ENCODE peak calls at places on chromosomes 7 and 10, in seven cellular contexts. T is LNCaP clone FGC, Y is glutamatergic neuron, L is endothelial cell of umbilical vein, F is GM20000, C is mucosa of descending colon, A is neural progenitor cell. W is an unnamed sample.

GRCh38 chr7:112257073-112257472 is 50.6 kb downstream of the ZNF277 start:
- DNase-seq in T (peak), Y (no peak), L (no peak), F (no peak), C (no peak), A (no peak), W (no peak)

GRCh38 chr7:83271212-83272099 is 108.8 kb upstream of the PCLO start:
- DNase-seq in T (no peak), Y (no peak), L (peak), F (no peak), C (peak), A (peak), W (no peak)

GRCh38 chr10:131077031-131077430 is 234.5 kb downstream of the TCERG1L start:
- DNase-seq in T (no peak), Y (no peak), L (no peak), F (no peak), C (no peak), A (no peak), W (no peak)

GRCh38 chr10:93221171-93221496 is 147.4 kb downstream of the CYP26A1 start:
- DNase-seq in T (no peak), Y (no peak), L (no peak), F (no peak), C (no peak), A (no peak), W (no peak)

GRCh38 chr7:134783294-134784069 is 4.0 kb downstream of the CALD1 start:
- DNase-seq in T (no peak), Y (no peak), L (no peak), F (no peak), C (no peak), A (no peak), W (no peak)

GRCh38 chr10:1573334-1573969 is 163.9 kb downstream of the ADARB2 start:
- DNase-seq in T (no peak), Y (peak), L (no peak), F (no peak), C (no peak), A (no peak), W (no peak)

GRCh38 chr10:112361951-112362770 is 11.8 kb upstream of the ACSL5 start:
- DNase-seq in T (peak), Y (no peak), L (peak), F (no peak), C (peak), A (no peak), W (no peak)

GRCh38 chr10:35876248-35876647 is 234.2 kb upstream of the FZD8 start:
- DNase-seq in T (no peak), Y (no peak), L (no peak), F (no peak), C (no peak), A (no peak), W (no peak)

GRCh38 chr7:155861480-155861868 is 49.2 kb upstream of the SHH start:
- DNase-seq in T (no peak), Y (no peak), L (no peak), F (no peak), C (no peak), A (no peak), W (no peak)

GRCh38 chr7:25918731-25919130 is 233.3 kb upstream of the NFE2L3 start:
- DNase-seq in T (no peak), Y (no peak), L (no peak), F (no peak), C (no peak), A (no peak), W (no peak)

GRCh38 chr7:22093003-22093402 is 147.3 kb upstream of the CDCA7L start:
- DNase-seq in T (no peak), Y (no peak), L (peak), F (no peak), C (no peak), A (no peak), W (no peak)

GRCh38 chr7:149883452-149883861 is 9.7 kb downstream of the ATP6V0E2 start:
- DNase-seq in T (peak), Y (peak), L (peak), F (peak), C (peak), A (peak), W (peak)

GRCh38 chr10:17235136-17235535 is 7.1 kb downstream of the VIM start:
- DNase-seq in T (no peak), Y (no peak), L (peak), F (no peak), C (no peak), A (peak), W (no peak)

GRCh38 chr7:66221442-66221841 is 16.3 kb downstream of the TPST1 start:
- DNase-seq in T (no peak), Y (no peak), L (no peak), F (no peak), C (no peak), A (no peak), W (no peak)

GRCh38 chr10:124388823-124389612 is 29.7 kb downstream of the OAT start:
- DNase-seq in T (peak), Y (peak), L (peak), F (peak), C (peak), A (peak), W (peak)

GRCh38 chr7:92963599-92963998 is 127.2 kb upstream of the CDK6 start:
- DNase-seq in T (no peak), Y (no peak), L (no peak), F (no peak), C (no peak), A (no peak), W (no peak)

GRCh38 chr10:18021725-18022480 is 70.2 kb downstream of the SLC39A12 start:
- DNase-seq in T (peak), Y (no peak), L (no peak), F (no peak), C (no peak), A (no peak), W (no peak)

GRCh38 chr10:47013469-47014169 is 102.4 kb downstream of the PTPN20 start:
- DNase-seq in T (no peak), Y (no peak), L (no peak), F (no peak), C (no peak), A (no peak), W (no peak)

GRCh38 chr10:31648966-31649365 is 279.7 kb downstream of the ARHGAP12 start:
- DNase-seq in T (no peak), Y (no peak), L (peak), F (no peak), C (no peak), A (no peak), W (no peak)

GRCh38 chr10:63866075-63866746 is 345.0 kb downstream of the REEP3 start:
- DNase-seq in T (no peak), Y (peak), L (peak), F (peak), C (peak), A (peak), W (peak)

GRCh38 chr10:43347997-43348396 is 23.4 kb upstream of the FXYD4 start:
- DNase-seq in T (no peak), Y (no peak), L (no peak), F (peak), C (no peak), A (no peak), W (no peak)

GRCh38 chr7:43469051-43469450 is 113.9 kb upstream of the STK17A start:
- DNase-seq in T (no peak), Y (no peak), L (no peak), F (no peak), C (no peak), A (no peak), W (no peak)

DNA sequence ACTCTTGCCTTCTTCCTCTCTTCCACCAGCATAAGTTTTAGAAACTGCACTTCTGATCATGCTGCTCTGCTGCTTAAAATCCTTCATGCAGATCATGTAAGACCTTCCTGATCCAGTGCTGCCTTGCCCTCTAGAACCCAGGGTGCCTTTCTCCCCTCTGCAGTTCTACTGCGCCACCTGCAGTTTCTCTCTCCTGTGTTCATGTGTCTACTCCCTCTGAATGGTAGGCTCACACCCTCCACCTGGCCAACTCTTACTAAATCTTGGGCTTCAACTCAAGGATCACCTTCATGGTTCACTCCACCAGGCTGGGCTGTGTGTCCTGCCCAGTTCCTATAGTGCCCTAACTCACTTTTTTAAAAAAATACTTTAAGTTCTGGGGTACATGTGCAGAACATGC is 174.6 kb upstream of the ITGB1 start:
- DNase-seq in T (no peak), Y (no peak), L (no peak), F (no peak), C (no peak), A (no peak), W (peak)
- TF ChIP-seq CTCF in T (peak), Y (no peak), L (no peak), F (no peak), C (no peak), A (peak), W (no peak)

DNA sequence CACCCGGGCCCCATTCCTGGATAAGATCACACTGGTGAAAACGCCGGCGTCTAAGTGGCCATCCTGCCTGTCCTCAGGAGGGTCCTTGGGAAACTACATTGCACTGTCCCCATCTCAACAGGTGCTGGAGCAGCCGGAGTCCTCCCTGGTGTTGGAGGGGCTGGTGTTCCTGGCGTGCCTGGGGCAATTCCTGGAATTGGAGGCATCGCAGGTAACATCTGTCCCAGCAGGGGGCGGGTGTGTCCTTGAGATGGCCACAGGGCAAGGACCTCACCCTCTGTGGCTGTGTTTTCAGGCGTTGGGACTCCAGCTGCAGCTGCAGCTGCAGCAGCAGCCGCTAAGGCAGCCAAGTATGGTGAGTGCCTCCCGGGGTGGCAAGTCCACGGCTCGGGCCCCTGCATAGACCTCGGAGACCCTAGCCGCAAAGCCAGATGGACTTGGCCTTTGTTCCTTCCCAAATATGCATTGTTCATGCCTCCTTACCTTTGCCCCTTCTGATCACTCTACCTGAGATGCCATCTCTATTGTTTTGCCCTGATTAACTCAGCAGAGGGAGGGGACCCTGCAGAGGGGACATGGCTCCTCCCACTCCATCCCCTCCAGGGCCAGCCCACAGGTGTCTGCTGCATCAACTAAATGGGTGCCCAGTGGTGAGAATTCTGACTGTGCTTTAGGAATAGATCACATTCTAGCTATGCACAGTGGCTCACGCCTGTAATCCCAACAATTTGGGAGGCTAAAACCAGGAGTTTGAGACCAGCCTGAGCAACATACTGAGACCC is 23.8 kb downstream of the ELN start:
- DNase-seq in T (no peak), Y (peak), L (no peak), F (no peak), C (peak), A (peak), W (peak)
- TF ChIP-seq CTCF in T (peak), Y (peak), L (peak), F (peak), C (peak), A (peak), W (no peak)

GRCh38 chr7:47559306-47560220 is 22.3 kb downstream of the TNS3 start:
- DNase-seq in T (no peak), Y (no peak), L (no peak), F (no peak), C (no peak), A (no peak), W (no peak)

GRCh38 chr7:47561715-47562446 is 20.0 kb downstream of the TNS3 start:
- DNase-seq in T (no peak), Y (no peak), L (no peak), F (no peak), C (no peak), A (no peak), W (no peak)

GRCh38 chr7:47556511-47557180 is 25.3 kb downstream of the TNS3 start:
- DNase-seq in T (no peak), Y (no peak), L (no peak), F (no peak), C (no peak), A (no peak), W (no peak)

GRCh38 chr7:47557317-47557985 is 24.5 kb downstream of the TNS3 start:
- DNase-seq in T (no peak), Y (no peak), L (no peak), F (no peak), C (no peak), A (no peak), W (no peak)

DNA sequence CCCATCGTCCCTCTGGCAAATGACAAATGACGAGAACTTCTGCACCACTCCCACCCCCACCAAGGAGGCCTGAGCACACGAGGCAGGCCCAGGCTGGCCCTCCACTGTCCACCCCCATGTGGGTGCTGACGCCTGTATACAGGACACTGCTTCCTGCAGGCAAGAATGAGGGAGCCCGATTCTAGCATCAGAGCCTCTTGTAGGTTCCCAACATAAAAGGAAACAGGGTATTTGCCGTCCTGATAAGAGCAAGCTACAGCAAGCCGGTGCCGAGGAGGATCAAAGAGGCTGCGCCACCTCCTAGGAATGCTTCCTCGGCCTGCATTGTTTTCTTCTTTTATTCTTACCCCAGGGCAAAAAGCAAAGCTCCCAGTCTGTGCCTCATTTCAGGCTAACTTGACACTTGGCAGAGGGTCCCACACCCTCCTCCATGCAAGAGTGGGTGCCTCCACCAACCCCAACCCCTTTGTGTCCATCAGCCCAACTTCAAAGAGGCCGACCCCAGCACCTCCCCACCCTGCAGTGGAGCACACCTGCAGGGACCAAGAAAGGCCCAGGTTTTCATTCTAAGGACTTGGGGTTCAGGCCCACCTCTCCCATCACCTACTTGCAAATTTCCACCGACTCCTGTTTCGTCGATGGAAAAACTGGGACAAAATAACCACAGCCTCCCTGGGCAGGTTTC is 23.8 kb downstream of the TNS3 start:
- DNase-seq in T (no peak), Y (no peak), L (no peak), F (no peak), C (no peak), A (peak), W (no peak)
- TF ChIP-seq CTCF in T (no peak), Y (no peak), L (no peak), F (no peak), C (no peak), A (no peak), W (no peak)

GRCh38 chr7:20264623-20265022 is 47.4 kb upstream of the MACC1 start:
- DNase-seq in T (no peak), Y (no peak), L (no peak), F (no peak), C (no peak), A (peak), W (no peak)

GRCh38 chr7:20268832-20269231 is 51.6 kb upstream of the MACC1 start:
- DNase-seq in T (no peak), Y (no peak), L (no peak), F (no peak), C (no peak), A (no peak), W (no peak)

GRCh38 chr7:20269726-20270125 is 52.5 kb upstream of the MACC1 start:
- DNase-seq in T (no peak), Y (no peak), L (no peak), F (no peak), C (no peak), A (no peak), W (no peak)

GRCh38 chr7:20270371-20270770 is 53.2 kb upstream of the MACC1 start:
- DNase-seq in T (no peak), Y (no peak), L (no peak), F (no peak), C (no peak), A (no peak), W (no peak)

GRCh38 chr7:20267482-20267881 is 50.3 kb upstream of the MACC1 start:
- DNase-seq in T (no peak), Y (no peak), L (no peak), F (no peak), C (no peak), A (peak), W (peak)
- TF ChIP-seq CTCF in T (no peak), Y (no peak), L (no peak), F (no peak), C (no peak), A (peak), W (no peak)

GRCh38 chr7:27141591-27142561 is 1.6 kb downstream of the HOXA5 start:
- DNase-seq in T (no peak), Y (no peak), L (no peak), F (no peak), C (peak), A (peak), W (no peak)

GRCh38 chr7:27144799-27145166 is 1.3 kb upstream of the HOXA5 start:
- DNase-seq in T (no peak), Y (no peak), L (no peak), F (no peak), C (no peak), A (no peak), W (no peak)

GRCh38 chr7:27142562-27143021 is 889 bp downstream of the HOXA5 start:
- DNase-seq in T (no peak), Y (no peak), L (no peak), F (no peak), C (peak), A (no peak), W (no peak)

GRCh38 chr7:27143950-27144798 is 693 bp upstream of the HOXA5 start:
- DNase-seq in T (no peak), Y (no peak), L (no peak), F (no peak), C (peak), A (no peak), W (no peak)

GRCh38 chr7:27143022-27143949 is at the start of gene HOXA5:
- DNase-seq in T (no peak), Y (peak), L (peak), F (no peak), C (peak), A (peak), W (no peak)
- TF ChIP-seq CTCF in T (no peak), Y (peak), L (peak), F (no peak), C (peak), A (peak), W (peak)

DNA sequence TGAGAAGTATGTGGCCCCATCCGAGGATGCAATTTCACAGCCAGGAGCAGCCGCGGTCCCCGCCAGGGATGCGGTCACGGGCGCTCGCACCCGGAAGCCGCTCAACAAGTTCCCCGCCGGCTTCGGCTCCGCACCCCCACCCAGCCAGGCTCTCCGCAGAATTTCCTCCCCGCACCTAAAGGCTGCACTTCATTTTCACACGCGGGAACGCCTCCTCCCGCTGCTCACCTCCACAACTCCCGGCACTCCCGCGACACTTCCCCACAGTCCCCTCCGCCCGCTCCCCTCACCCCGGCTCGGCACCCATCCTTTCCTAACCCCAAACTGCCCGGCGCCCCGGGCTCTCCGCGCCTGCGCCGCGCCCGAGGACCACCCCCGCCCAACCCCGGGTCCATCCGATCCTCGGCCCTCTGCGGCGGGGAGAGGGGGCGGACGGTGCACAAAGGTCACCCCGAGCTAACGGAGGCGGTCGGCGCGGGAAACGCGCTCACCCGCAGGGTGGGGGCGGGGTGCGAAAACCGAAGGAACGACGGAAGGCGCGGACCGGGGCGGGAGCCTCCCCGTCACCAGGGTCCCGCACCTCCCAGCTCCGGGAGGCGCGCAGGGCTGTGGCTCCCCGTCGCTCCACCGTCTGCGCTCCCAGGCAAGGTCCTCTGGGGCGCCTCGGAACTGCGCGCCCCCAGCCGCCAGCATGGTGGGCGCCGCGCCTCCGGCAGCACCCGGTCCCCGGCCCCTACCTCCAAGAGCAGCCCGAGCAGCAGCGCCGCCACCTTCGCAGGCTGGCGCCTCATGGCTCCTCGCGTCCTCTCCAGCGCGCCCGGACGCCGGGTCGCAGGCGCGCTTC is 546 bp downstream of the VOPP1 start:
- DNase-seq in T (no peak), Y (peak), L (peak), F (peak), C (peak), A (peak), W (peak)
- TF ChIP-seq CTCF in T (no peak), Y (no peak), L (no peak), F (no peak), C (no peak), A (peak), W (no peak)

GRCh38 chr7:104272767-104273384 is 55.5 kb upstream of the LHFPL3 start:
- DNase-seq in T (peak), Y (no peak), L (peak), F (peak), C (peak), A (no peak), W (peak)
- TF ChIP-seq CTCF in T (peak), Y (peak), L (peak), F (no peak), C (peak), A (peak), W (peak)

GRCh38 chr7:7352845-7353244 is 170.5 kb downstream of the C1GALT1 start:
- DNase-seq in T (no peak), Y (no peak), L (no peak), F (no peak), C (no peak), A (no peak), W (no peak)
- TF ChIP-seq CTCF in T (peak), Y (no peak), L (no peak), F (no peak), C (no peak), A (peak), W (no peak)